ENCODE peak calls at places on chromosomes 16 and 17, in ten cellular contexts. W is heart left ventricle, A is dorsolateral prefrontal cortex, N is tibial artery, F is foreskin fibroblast, K is HFF-Myc, B is AG04450, X is DND-41, I is astrocyte of the spinal cord, R is PC-9. E is an unnamed sample.

GRCh38 chr16:49181812-49182211 is 99.8 kb downstream of the CBLN1 start:
- DNase-seq in W (no peak), A (no peak), N (no peak), F (no peak), K (no peak), B (no peak), X (no peak), I (no peak), R (no peak), E (peak; percentile 58)

GRCh38 chr16:9123871-9124270 is 32.4 kb downstream of the HAPSTR1 start:
- DNase-seq in W (peak; percentile 78), A (no peak), N (peak; percentile 46), F (no peak), K (no peak), B (no peak), X (no peak), I (no peak), R (peak; percentile 90), E (peak; percentile 83)

GRCh38 chr16:82366462-82366861 is 196.4 kb upstream of the MPHOSPH6 start:
- DNase-seq in W (no peak), A (no peak), N (no peak), F (no peak), K (no peak), B (no peak), X (no peak), I (no peak), R (no peak), E (no peak)

GRCh38 chr16:61936522-61936921 is 99.7 kb downstream of the CDH8 start:
- DNase-seq in W (no peak), A (no peak), N (no peak), F (no peak), K (no peak), B (no peak), X (no peak), I (no peak), R (no peak), E (no peak)

GRCh38 chr16:4414187-4414909 is 2.0 kb downstream of the CORO7 start:
- DNase-seq in W (no peak), A (no peak), N (no peak), F (no peak), K (no peak), B (no peak), X (no peak), I (no peak), R (no peak), E (no peak)

GRCh38 chr17:41500131-41500911 is 5.1 kb downstream of the KRT13 start:
- DNase-seq in W (no peak), A (no peak), N (no peak), F (peak; percentile 74), K (peak; percentile 33), B (no peak), X (no peak), I (peak; percentile 15), R (peak; percentile 92), E (no peak)

GRCh38 chr17:72365857-72366415 is 245.1 kb downstream of the SOX9 start:
- DNase-seq in W (no peak), A (no peak), N (no peak), F (peak; percentile 73), K (peak; percentile 97), B (no peak), X (no peak), I (peak; percentile 70), R (no peak), E (no peak)

GRCh38 chr16:2706085-2706484 is 13.9 kb downstream of the PRSS27 start:
- DNase-seq in W (no peak), A (no peak), N (no peak), F (no peak), K (no peak), B (no peak), X (no peak), I (no peak), R (no peak), E (no peak)

GRCh38 chr17:42818379-42818778 is 5.7 kb downstream of the BECN1 start:
- DNase-seq in W (no peak), A (no peak), N (no peak), F (no peak), K (no peak), B (no peak), X (no peak), I (no peak), R (no peak), E (no peak)

GRCh38 chr17:17922198-17922901 is 49.9 kb downstream of the TOM1L2 start:
- DNase-seq in W (no peak), A (no peak), N (no peak), F (no peak), K (no peak), B (no peak), X (no peak), I (peak; percentile 76), R (no peak), E (no peak)

GRCh38 chr16:19003935-19004334 is 20.2 kb downstream of the TMC7 start:
- DNase-seq in W (no peak), A (no peak), N (no peak), F (no peak), K (no peak), B (no peak), X (no peak), I (no peak), R (no peak), E (no peak)

GRCh38 chr16:23512168-23512695 is 1.9 kb upstream of the GGA2 start:
- DNase-seq in W (no peak), A (no peak), N (no peak), F (no peak), K (no peak), B (no peak), X (no peak), I (no peak), R (no peak), E (no peak)

DNA sequence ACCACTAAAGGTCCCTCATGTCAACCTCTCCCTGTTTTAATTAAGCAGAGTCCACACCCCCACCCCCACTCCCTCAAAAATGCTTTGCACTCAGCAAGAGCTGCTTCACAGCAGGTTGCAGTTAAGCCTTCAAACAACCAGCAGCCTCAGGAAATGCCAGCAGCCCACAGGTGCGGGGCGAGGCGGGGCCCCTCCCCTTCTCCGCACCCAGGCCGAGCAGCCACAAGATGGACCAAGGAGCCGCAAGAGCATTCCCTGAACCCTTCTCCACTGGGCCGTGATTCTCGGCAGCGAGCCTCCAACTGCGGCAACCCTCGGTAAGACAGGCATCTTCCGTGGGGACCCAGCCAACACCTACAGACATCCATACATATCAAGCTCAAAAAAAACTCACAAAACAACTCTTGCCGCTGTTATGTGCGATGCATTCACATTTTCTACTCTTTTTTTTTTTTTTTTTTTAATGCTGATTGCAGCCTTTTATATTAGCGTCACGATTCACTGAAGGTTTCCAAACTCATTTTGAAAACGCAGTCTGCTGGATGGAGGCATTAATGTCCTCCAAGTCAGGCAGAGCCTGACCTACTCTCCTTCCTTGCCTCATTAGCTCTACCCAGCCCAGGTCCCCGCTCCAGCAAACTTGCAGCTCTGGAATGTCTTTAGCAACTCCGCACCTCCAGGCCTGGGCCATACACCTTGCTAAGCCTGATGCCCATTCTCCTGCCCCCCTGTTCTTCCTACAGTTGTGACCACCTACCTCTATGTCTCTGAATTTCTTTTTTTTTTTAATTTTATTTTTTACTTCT is 66.0 kb downstream of the AXIN2 start:
- DNase-seq in W (no peak), A (no peak), N (no peak), F (no peak), K (no peak), B (no peak), X (peak; percentile 66), I (peak; percentile 13), R (no peak), E (no peak)
- H3K4me3 ChIP-seq in W (no peak overlapping the region), A (no peak overlapping the region), N (no peak overlapping the region), F (no peak overlapping the region), K (no peak overlapping the region), B (no peak overlapping the region), X (no peak overlapping the region), I (no peak overlapping the region), R (no peak overlapping the region), E (no peak overlapping the region)

GRCh38 chr16:50507397-50507796 is 40.8 kb upstream of the NKD1 start:
- DNase-seq in W (no peak), A (no peak), N (no peak), F (no peak), K (no peak), B (no peak), X (no peak), I (no peak), R (no peak), E (no peak)

GRCh38 chr16:50506543-50506937 is 41.7 kb upstream of the NKD1 start:
- DNase-seq in W (no peak), A (no peak), N (no peak), F (no peak), K (no peak), B (no peak), X (no peak), I (no peak), R (no peak), E (no peak)

GRCh38 chr16:50505714-50506542 is 42.3 kb upstream of the NKD1 start:
- DNase-seq in W (no peak), A (no peak), N (no peak), F (no peak), K (no peak), B (no peak), X (no peak), I (no peak), R (no peak), E (peak; percentile 43)

GRCh38 chr16:50505115-50505514 is 43.1 kb upstream of the NKD1 start:
- DNase-seq in W (no peak), A (no peak), N (no peak), F (no peak), K (no peak), B (no peak), X (no peak), I (no peak), R (no peak), E (no peak)

GRCh38 chr16:50509521-50510341 is 38.5 kb upstream of the NKD1 start:
- DNase-seq in W (no peak), A (no peak), N (no peak), F (no peak), K (no peak), B (no peak), X (peak; percentile 38), I (peak; percentile 5), R (no peak), E (no peak)
- TF ChIP-seq CTCF in W (peak; percentile 35), A (peak; percentile 61), N (peak; percentile 42), F (peak; percentile 68), K (peak; percentile 78), B (peak; percentile 59), X (peak; percentile 73), I (peak; percentile 67), R (peak; percentile 85), E (peak; percentile 39)

GRCh38 chr16:15434425-15435215 is at the start of gene BMERB1:
- DNase-seq in W (peak; percentile 82), A (peak; percentile 90), N (peak; percentile 73), F (peak; percentile 72), K (no peak), B (no peak), X (no peak), I (peak; percentile 83), R (no peak), E (no peak)
- H3K4me3 ChIP-seq in W (peak within 1 kb of the TSS; percentile 82), A (peak within 1 kb of the TSS; percentile 90), N (peak within 1 kb of the TSS; percentile 96), F (peak within 1 kb of the TSS; percentile 96), K (peak within 1 kb of the TSS; percentile 87), B (peak within 1 kb of the TSS; percentile 93), X (no peak within 1 kb of the TSS), I (peak within 1 kb of the TSS; percentile 86), R (no peak within 1 kb of the TSS), E (peak within 1 kb of the TSS; percentile 59)

DNA sequence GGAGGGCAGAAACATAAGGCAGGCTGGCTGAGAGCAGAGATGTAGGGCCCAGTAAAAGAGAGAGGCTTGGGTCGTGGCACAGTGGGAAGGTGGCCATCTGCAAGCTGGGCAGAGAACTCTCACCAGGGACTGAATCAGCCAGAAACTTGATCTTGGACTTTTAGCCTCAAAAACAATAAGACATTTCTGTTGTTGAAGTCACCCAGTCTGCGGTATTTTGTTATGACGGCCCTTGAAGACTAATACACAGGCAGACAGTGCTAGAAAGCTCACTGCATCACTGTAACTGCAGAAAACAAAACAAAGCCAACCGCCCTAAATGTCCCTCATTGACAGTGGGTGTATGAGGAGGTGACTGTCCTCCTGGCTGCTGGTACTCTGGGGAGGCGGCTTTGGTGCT is 3.9 kb upstream of the JPH3 start:
- DNase-seq in W (no peak), A (no peak), N (no peak), F (no peak), K (no peak), B (no peak), X (no peak), I (no peak), R (no peak), E (no peak)
- TF ChIP-seq CTCF in W (no peak), A (no peak), N (no peak), F (no peak), K (no peak), B (no peak), X (no peak), I (no peak), R (no peak), E (no peak)